ENCODE peak calls at places on chromosomes 5 and 9, in six cellular contexts. O is Caco-2; D is COR-L47; P is keratinocyte; F is naive thymus-derived CD8-positive, alpha-beta T cell; N is transverse colon. V is an unnamed sample.

GRCh38 chr9:4303002-4303401 is 3.1 kb upstream of the GLIS3 start:
- DNase-seq in O (no peak), D (no peak), P (no peak), F (no peak), N (no peak), V (no peak)

GRCh38 chr9:5843450-5844249 is 10.7 kb upstream of the ERMP1 start:
- DNase-seq in O (peak), D (peak), P (no peak), F (no peak), N (no peak), V (no peak)

GRCh38 chr5:16809816-16810502 is 126.1 kb downstream of the MYO10 start:
- DNase-seq in O (no peak), D (no peak), P (no peak), F (no peak), N (peak), V (peak)

GRCh38 chr5:172599204-172599567 is 41.9 kb upstream of the NEURL1B start:
- DNase-seq in O (peak), D (no peak), P (no peak), F (no peak), N (no peak), V (no peak)

GRCh38 chr5:140631831-140632365 is 1.1 kb downstream of the CD14 start:
- DNase-seq in O (peak), D (peak), P (no peak), F (peak), N (peak), V (peak)

GRCh38 chr5:74017112-74017511 is 391.1 kb downstream of the ARHGEF28 start:
- DNase-seq in O (peak), D (no peak), P (peak), F (no peak), N (no peak), V (no peak)

GRCh38 chr5:35919191-35919590 is 19.2 kb downstream of the CAPSL start:
- DNase-seq in O (no peak), D (no peak), P (peak), F (no peak), N (no peak), V (no peak)

GRCh38 chr9:108746864-108747263 is 108.9 kb downstream of the ACTL7B start:
- DNase-seq in O (no peak), D (no peak), P (no peak), F (no peak), N (no peak), V (no peak)

GRCh38 chr5:106094128-106094726 is 1576.5 kb downstream of the EFNA5 start:
- DNase-seq in O (no peak), D (peak), P (peak), F (no peak), N (peak), V (peak)

GRCh38 chr9:134940236-134941208 is 22.8 kb upstream of the FCN1 start:
- DNase-seq in O (no peak), D (no peak), P (no peak), F (no peak), N (no peak), V (no peak)

GRCh38 chr9:20358201-20358600 is 264.1 kb downstream of the MLLT3 start:
- DNase-seq in O (no peak), D (no peak), P (peak), F (no peak), N (no peak), V (no peak)

GRCh38 chr5:139374909-139375308 is 8.2 kb downstream of the SLC23A1 start:
- DNase-seq in O (no peak), D (no peak), P (no peak), F (no peak), N (no peak), V (no peak)

GRCh38 chr9:113955076-113955752 is 79.1 kb downstream of the ZNF618 start:
- DNase-seq in O (no peak), D (no peak), P (no peak), F (no peak), N (no peak), V (no peak)

GRCh38 chr5:67774796-67775195 is 440.8 kb upstream of the PIK3R1 start:
- DNase-seq in O (no peak), D (no peak), P (no peak), F (no peak), N (no peak), V (no peak)

GRCh38 chr9:96758845-96759673 is 18.8 kb downstream of the ZNF510 start:
- DNase-seq in O (no peak), D (no peak), P (no peak), F (no peak), N (no peak), V (no peak)

GRCh38 chr9:113409883-113410206 is 630 bp downstream of the POLE3 start:
- DNase-seq in O (no peak), D (peak), P (no peak), F (no peak), N (no peak), V (no peak)

GRCh38 chr5:171459839-171460238 is 40.4 kb downstream of the FGF18 start:
- DNase-seq in O (no peak), D (no peak), P (no peak), F (no peak), N (no peak), V (no peak)

GRCh38 chr9:135989722-135990467 is 28.7 kb upstream of the UBAC1 start:
- DNase-seq in O (no peak), D (peak), P (no peak), F (peak), N (no peak), V (no peak)

GRCh38 chr5:177045628-177046027 is 23.1 kb downstream of the ZNF346 start:
- DNase-seq in O (no peak), D (no peak), P (no peak), F (no peak), N (peak), V (no peak)

GRCh38 chr9:87076825-87077224 is 129.5 kb upstream of the GAS1 start:
- DNase-seq in O (no peak), D (no peak), P (no peak), F (no peak), N (no peak), V (no peak)

GRCh38 chr5:81517462-81517861 is 123.5 kb upstream of the ACOT12 start:
- DNase-seq in O (no peak), D (no peak), P (no peak), F (no peak), N (no peak), V (no peak)

GRCh38 chr9:82117025-82117424 is 128.5 kb downstream of the SPATA31D1 start:
- DNase-seq in O (no peak), D (no peak), P (no peak), F (no peak), N (no peak), V (no peak)

GRCh38 chr9:112378441-112379176 is 1.3 kb upstream of the HSDL2 start:
- DNase-seq in O (no peak), D (no peak), P (no peak), F (no peak), N (peak), V (peak)

GRCh38 chr5:127229185-127229889 is 61.3 kb upstream of the MEGF10 start:
- DNase-seq in O (peak), D (peak), P (no peak), F (peak), N (peak), V (peak)